ENCODE peak calls at places on chromosomes 5 and 9, in eight cellular contexts. One of them, this sample, is unnamed.

GRCh38 chr5:139696894-139697658 is 48.9 kb downstream of the CXXC5 start:
- DNase-seq in GM19239: no peak
- DNase-seq in NCI-H526 treated with DMSO at 0.1 percent for 48 hours: peak
- DNase-seq in neural progenitor cell: peak
- DNase-seq in effector memory CD8-positive, alpha-beta T cell: no peak
- DNase-seq in NCI-H446 treated with DMSO at 0.1 percent for 48 hours: peak
- DNase-seq in esophagus squamous epithelium: no peak
- DNase-seq in skeletal muscle cell: peak
- DNase-seq in this sample: no peak

GRCh38 chr5:151150484-151151262 is 6.9 kb downstream of the ANXA6 start:
- DNase-seq in GM19239: no peak
- DNase-seq in NCI-H526 treated with DMSO at 0.1 percent for 48 hours: no peak
- DNase-seq in neural progenitor cell: peak
- DNase-seq in effector memory CD8-positive, alpha-beta T cell: peak
- DNase-seq in NCI-H446 treated with DMSO at 0.1 percent for 48 hours: no peak
- DNase-seq in esophagus squamous epithelium: no peak
- DNase-seq in skeletal muscle cell: no peak
- DNase-seq in this sample: no peak

GRCh38 chr5:134509308-134510040 is 16.0 kb upstream of the JADE2 start:
- DNase-seq in GM19239: no peak
- DNase-seq in NCI-H526 treated with DMSO at 0.1 percent for 48 hours: no peak
- DNase-seq in neural progenitor cell: no peak
- DNase-seq in effector memory CD8-positive, alpha-beta T cell: no peak
- DNase-seq in NCI-H446 treated with DMSO at 0.1 percent for 48 hours: no peak
- DNase-seq in esophagus squamous epithelium: no peak
- DNase-seq in skeletal muscle cell: no peak
- DNase-seq in this sample: no peak

GRCh38 chr9:81902191-81902590 is 26.0 kb upstream of the SPATA31D4 start:
- DNase-seq in GM19239: no peak
- DNase-seq in NCI-H526 treated with DMSO at 0.1 percent for 48 hours: no peak
- DNase-seq in neural progenitor cell: no peak
- DNase-seq in effector memory CD8-positive, alpha-beta T cell: no peak
- DNase-seq in NCI-H446 treated with DMSO at 0.1 percent for 48 hours: no peak
- DNase-seq in esophagus squamous epithelium: no peak
- DNase-seq in skeletal muscle cell: no peak
- DNase-seq in this sample: no peak

GRCh38 chr9:15250013-15250412 is 57.0 kb downstream of the TTC39B start:
- DNase-seq in GM19239: no peak
- DNase-seq in NCI-H526 treated with DMSO at 0.1 percent for 48 hours: no peak
- DNase-seq in neural progenitor cell: peak
- DNase-seq in effector memory CD8-positive, alpha-beta T cell: no peak
- DNase-seq in NCI-H446 treated with DMSO at 0.1 percent for 48 hours: no peak
- DNase-seq in esophagus squamous epithelium: no peak
- DNase-seq in skeletal muscle cell: no peak
- DNase-seq in this sample: no peak

GRCh38 chr9:122845116-122845515 is 16.7 kb upstream of the PDCL start:
- DNase-seq in GM19239: no peak
- DNase-seq in NCI-H526 treated with DMSO at 0.1 percent for 48 hours: no peak
- DNase-seq in neural progenitor cell: no peak
- DNase-seq in effector memory CD8-positive, alpha-beta T cell: no peak
- DNase-seq in NCI-H446 treated with DMSO at 0.1 percent for 48 hours: no peak
- DNase-seq in esophagus squamous epithelium: no peak
- DNase-seq in skeletal muscle cell: no peak
- DNase-seq in this sample: no peak

GRCh38 chr5:3835817-3836216 is 240.2 kb downstream of the IRX1 start:
- DNase-seq in GM19239: no peak
- DNase-seq in NCI-H526 treated with DMSO at 0.1 percent for 48 hours: no peak
- DNase-seq in neural progenitor cell: no peak
- DNase-seq in effector memory CD8-positive, alpha-beta T cell: no peak
- DNase-seq in NCI-H446 treated with DMSO at 0.1 percent for 48 hours: no peak
- DNase-seq in esophagus squamous epithelium: no peak
- DNase-seq in skeletal muscle cell: no peak
- DNase-seq in this sample: no peak

GRCh38 chr5:44331471-44332079 is 57.6 kb downstream of the FGF10 start:
- DNase-seq in GM19239: no peak
- DNase-seq in NCI-H526 treated with DMSO at 0.1 percent for 48 hours: no peak
- DNase-seq in neural progenitor cell: no peak
- DNase-seq in effector memory CD8-positive, alpha-beta T cell: no peak
- DNase-seq in NCI-H446 treated with DMSO at 0.1 percent for 48 hours: no peak
- DNase-seq in esophagus squamous epithelium: no peak
- DNase-seq in skeletal muscle cell: no peak
- DNase-seq in this sample: no peak

GRCh38 chr5:157303667-157304327 is 37.9 kb downstream of the CYFIP2 start:
- DNase-seq in GM19239: no peak
- DNase-seq in NCI-H526 treated with DMSO at 0.1 percent for 48 hours: no peak
- DNase-seq in neural progenitor cell: peak
- DNase-seq in effector memory CD8-positive, alpha-beta T cell: peak
- DNase-seq in NCI-H446 treated with DMSO at 0.1 percent for 48 hours: no peak
- DNase-seq in esophagus squamous epithelium: no peak
- DNase-seq in skeletal muscle cell: no peak
- DNase-seq in this sample: no peak

GRCh38 chr9:33437898-33438297 is 9.5 kb downstream of the AQP3 start:
- DNase-seq in GM19239: no peak
- DNase-seq in NCI-H526 treated with DMSO at 0.1 percent for 48 hours: no peak
- DNase-seq in neural progenitor cell: no peak
- DNase-seq in effector memory CD8-positive, alpha-beta T cell: no peak
- DNase-seq in NCI-H446 treated with DMSO at 0.1 percent for 48 hours: no peak
- DNase-seq in esophagus squamous epithelium: no peak
- DNase-seq in skeletal muscle cell: no peak
- DNase-seq in this sample: no peak

GRCh38 chr5:135847976-135848375 is 13.5 kb downstream of the SLC25A48 start:
- DNase-seq in GM19239: no peak
- DNase-seq in NCI-H526 treated with DMSO at 0.1 percent for 48 hours: no peak
- DNase-seq in neural progenitor cell: no peak
- DNase-seq in effector memory CD8-positive, alpha-beta T cell: no peak
- DNase-seq in NCI-H446 treated with DMSO at 0.1 percent for 48 hours: no peak
- DNase-seq in esophagus squamous epithelium: no peak
- DNase-seq in skeletal muscle cell: no peak
- DNase-seq in this sample: no peak

GRCh38 chr9:136958473-136958872 is 6.4 kb downstream of the LCN12 start:
- DNase-seq in GM19239: no peak
- DNase-seq in NCI-H526 treated with DMSO at 0.1 percent for 48 hours: no peak
- DNase-seq in neural progenitor cell: no peak
- DNase-seq in effector memory CD8-positive, alpha-beta T cell: no peak
- DNase-seq in NCI-H446 treated with DMSO at 0.1 percent for 48 hours: no peak
- DNase-seq in esophagus squamous epithelium: no peak
- DNase-seq in skeletal muscle cell: no peak
- DNase-seq in this sample: no peak

GRCh38 chr5:56637321-56637920 is 177.9 kb upstream of the MAP3K1 start:
- DNase-seq in GM19239: no peak
- DNase-seq in NCI-H526 treated with DMSO at 0.1 percent for 48 hours: no peak
- DNase-seq in neural progenitor cell: no peak
- DNase-seq in effector memory CD8-positive, alpha-beta T cell: no peak
- DNase-seq in NCI-H446 treated with DMSO at 0.1 percent for 48 hours: no peak
- DNase-seq in esophagus squamous epithelium: no peak
- DNase-seq in skeletal muscle cell: no peak
- DNase-seq in this sample: no peak

GRCh38 chr5:137959488-137959887 is 70.2 kb downstream of the PKD2L2 start:
- DNase-seq in GM19239: no peak
- DNase-seq in NCI-H526 treated with DMSO at 0.1 percent for 48 hours: no peak
- DNase-seq in neural progenitor cell: no peak
- DNase-seq in effector memory CD8-positive, alpha-beta T cell: no peak
- DNase-seq in NCI-H446 treated with DMSO at 0.1 percent for 48 hours: no peak
- DNase-seq in esophagus squamous epithelium: no peak
- DNase-seq in skeletal muscle cell: no peak
- DNase-seq in this sample: no peak

GRCh38 chr9:124779368-124780059 is 2.6 kb downstream of the OLFML2A start:
- DNase-seq in GM19239: no peak
- DNase-seq in NCI-H526 treated with DMSO at 0.1 percent for 48 hours: no peak
- DNase-seq in neural progenitor cell: peak
- DNase-seq in effector memory CD8-positive, alpha-beta T cell: no peak
- DNase-seq in NCI-H446 treated with DMSO at 0.1 percent for 48 hours: no peak
- DNase-seq in esophagus squamous epithelium: no peak
- DNase-seq in skeletal muscle cell: peak
- DNase-seq in this sample: no peak

GRCh38 chr5:59528226-59528862 is 365.2 kb downstream of the PDE4D start:
- DNase-seq in GM19239: no peak
- DNase-seq in NCI-H526 treated with DMSO at 0.1 percent for 48 hours: no peak
- DNase-seq in neural progenitor cell: peak
- DNase-seq in effector memory CD8-positive, alpha-beta T cell: no peak
- DNase-seq in NCI-H446 treated with DMSO at 0.1 percent for 48 hours: no peak
- DNase-seq in esophagus squamous epithelium: no peak
- DNase-seq in skeletal muscle cell: no peak
- DNase-seq in this sample: no peak

GRCh38 chr5:81207009-81207408 is 26.1 kb upstream of the CKMT2 start:
- DNase-seq in GM19239: no peak
- DNase-seq in NCI-H526 treated with DMSO at 0.1 percent for 48 hours: no peak
- DNase-seq in neural progenitor cell: peak
- DNase-seq in effector memory CD8-positive, alpha-beta T cell: no peak
- DNase-seq in NCI-H446 treated with DMSO at 0.1 percent for 48 hours: no peak
- DNase-seq in esophagus squamous epithelium: no peak
- DNase-seq in skeletal muscle cell: no peak
- DNase-seq in this sample: no peak

GRCh38 chr5:61808091-61808490 is 476.0 kb downstream of the ZSWIM6 start:
- DNase-seq in GM19239: no peak
- DNase-seq in NCI-H526 treated with DMSO at 0.1 percent for 48 hours: no peak
- DNase-seq in neural progenitor cell: no peak
- DNase-seq in effector memory CD8-positive, alpha-beta T cell: no peak
- DNase-seq in NCI-H446 treated with DMSO at 0.1 percent for 48 hours: no peak
- DNase-seq in esophagus squamous epithelium: no peak
- DNase-seq in skeletal muscle cell: no peak
- DNase-seq in this sample: no peak

GRCh38 chr5:77775773-77776605 is at the start of gene TBCA:
- DNase-seq in GM19239: peak
- DNase-seq in NCI-H526 treated with DMSO at 0.1 percent for 48 hours: peak
- DNase-seq in neural progenitor cell: peak
- DNase-seq in effector memory CD8-positive, alpha-beta T cell: peak
- DNase-seq in NCI-H446 treated with DMSO at 0.1 percent for 48 hours: peak
- DNase-seq in esophagus squamous epithelium: peak
- DNase-seq in skeletal muscle cell: peak
- DNase-seq in this sample: peak

GRCh38 chr9:23841304-23841703 is 15.3 kb upstream of the ELAVL2 start:
- DNase-seq in GM19239: no peak
- DNase-seq in NCI-H526 treated with DMSO at 0.1 percent for 48 hours: no peak
- DNase-seq in neural progenitor cell: no peak
- DNase-seq in effector memory CD8-positive, alpha-beta T cell: no peak
- DNase-seq in NCI-H446 treated with DMSO at 0.1 percent for 48 hours: no peak
- DNase-seq in esophagus squamous epithelium: no peak
- DNase-seq in skeletal muscle cell: no peak
- DNase-seq in this sample: no peak

GRCh38 chr9:116494815-116495634 is 192.1 kb upstream of the TRIM32 start:
- DNase-seq in GM19239: no peak
- DNase-seq in NCI-H526 treated with DMSO at 0.1 percent for 48 hours: no peak
- DNase-seq in neural progenitor cell: peak
- DNase-seq in effector memory CD8-positive, alpha-beta T cell: no peak
- DNase-seq in NCI-H446 treated with DMSO at 0.1 percent for 48 hours: no peak
- DNase-seq in esophagus squamous epithelium: no peak
- DNase-seq in skeletal muscle cell: no peak
- DNase-seq in this sample: no peak

GRCh38 chr5:59584858-59585846 is 308.4 kb downstream of the PDE4D start:
- DNase-seq in GM19239: no peak
- DNase-seq in NCI-H526 treated with DMSO at 0.1 percent for 48 hours: no peak
- DNase-seq in neural progenitor cell: no peak
- DNase-seq in effector memory CD8-positive, alpha-beta T cell: no peak
- DNase-seq in NCI-H446 treated with DMSO at 0.1 percent for 48 hours: no peak
- DNase-seq in esophagus squamous epithelium: no peak
- DNase-seq in skeletal muscle cell: no peak
- DNase-seq in this sample: no peak

GRCh38 chr5:144370273-144370672 is 199.6 kb downstream of the KCTD16 start:
- DNase-seq in GM19239: no peak
- DNase-seq in NCI-H526 treated with DMSO at 0.1 percent for 48 hours: no peak
- DNase-seq in neural progenitor cell: no peak
- DNase-seq in effector memory CD8-positive, alpha-beta T cell: no peak
- DNase-seq in NCI-H446 treated with DMSO at 0.1 percent for 48 hours: no peak
- DNase-seq in esophagus squamous epithelium: no peak
- DNase-seq in skeletal muscle cell: no peak
- DNase-seq in this sample: no peak

GRCh38 chr5:5209101-5209500 is 69.0 kb downstream of the ADAMTS16 start:
- DNase-seq in GM19239: no peak
- DNase-seq in NCI-H526 treated with DMSO at 0.1 percent for 48 hours: no peak
- DNase-seq in neural progenitor cell: no peak
- DNase-seq in effector memory CD8-positive, alpha-beta T cell: no peak
- DNase-seq in NCI-H446 treated with DMSO at 0.1 percent for 48 hours: no peak
- DNase-seq in esophagus squamous epithelium: no peak
- DNase-seq in skeletal muscle cell: no peak
- DNase-seq in this sample: no peak

GRCh38 chr5:88555658-88556057 is 287.0 kb upstream of the TMEM161B start:
- DNase-seq in GM19239: no peak
- DNase-seq in NCI-H526 treated with DMSO at 0.1 percent for 48 hours: peak
- DNase-seq in neural progenitor cell: peak
- DNase-seq in effector memory CD8-positive, alpha-beta T cell: no peak
- DNase-seq in NCI-H446 treated with DMSO at 0.1 percent for 48 hours: peak
- DNase-seq in esophagus squamous epithelium: no peak
- DNase-seq in skeletal muscle cell: no peak
- DNase-seq in this sample: no peak

GRCh38 chr9:137451976-137452760 is 7.0 kb downstream of the NSMF start:
- DNase-seq in GM19239: no peak
- DNase-seq in NCI-H526 treated with DMSO at 0.1 percent for 48 hours: no peak
- DNase-seq in neural progenitor cell: no peak
- DNase-seq in effector memory CD8-positive, alpha-beta T cell: no peak
- DNase-seq in NCI-H446 treated with DMSO at 0.1 percent for 48 hours: no peak
- DNase-seq in esophagus squamous epithelium: no peak
- DNase-seq in skeletal muscle cell: no peak
- DNase-seq in this sample: no peak

GRCh38 chr5:173498286-173498685 is 118.2 kb downstream of the BOD1 start:
- DNase-seq in GM19239: no peak
- DNase-seq in NCI-H526 treated with DMSO at 0.1 percent for 48 hours: no peak
- DNase-seq in neural progenitor cell: no peak
- DNase-seq in effector memory CD8-positive, alpha-beta T cell: no peak
- DNase-seq in NCI-H446 treated with DMSO at 0.1 percent for 48 hours: no peak
- DNase-seq in esophagus squamous epithelium: no peak
- DNase-seq in skeletal muscle cell: peak
- DNase-seq in this sample: no peak

GRCh38 chr9:138063033-138063432 is 185.5 kb downstream of the CACNA1B start:
- DNase-seq in GM19239: no peak
- DNase-seq in NCI-H526 treated with DMSO at 0.1 percent for 48 hours: no peak
- DNase-seq in neural progenitor cell: no peak
- DNase-seq in effector memory CD8-positive, alpha-beta T cell: no peak
- DNase-seq in NCI-H446 treated with DMSO at 0.1 percent for 48 hours: no peak
- DNase-seq in esophagus squamous epithelium: no peak
- DNase-seq in skeletal muscle cell: no peak
- DNase-seq in this sample: no peak

GRCh38 chr9:27198175-27198574 is 89.2 kb downstream of the TEK start:
- DNase-seq in GM19239: no peak
- DNase-seq in NCI-H526 treated with DMSO at 0.1 percent for 48 hours: no peak
- DNase-seq in neural progenitor cell: peak
- DNase-seq in effector memory CD8-positive, alpha-beta T cell: no peak
- DNase-seq in NCI-H446 treated with DMSO at 0.1 percent for 48 hours: no peak
- DNase-seq in esophagus squamous epithelium: no peak
- DNase-seq in skeletal muscle cell: peak
- DNase-seq in this sample: no peak

GRCh38 chr9:133532937-133533668 is 1.4 kb upstream of the ADAMTSL2 start:
- DNase-seq in GM19239: peak
- DNase-seq in NCI-H526 treated with DMSO at 0.1 percent for 48 hours: peak
- DNase-seq in neural progenitor cell: peak
- DNase-seq in effector memory CD8-positive, alpha-beta T cell: peak
- DNase-seq in NCI-H446 treated with DMSO at 0.1 percent for 48 hours: no peak
- DNase-seq in esophagus squamous epithelium: no peak
- DNase-seq in skeletal muscle cell: no peak
- DNase-seq in this sample: peak

GRCh38 chr5:91025449-91025848 is 357.7 kb downstream of the ARRDC3 start:
- DNase-seq in GM19239: no peak
- DNase-seq in NCI-H526 treated with DMSO at 0.1 percent for 48 hours: no peak
- DNase-seq in neural progenitor cell: no peak
- DNase-seq in effector memory CD8-positive, alpha-beta T cell: no peak
- DNase-seq in NCI-H446 treated with DMSO at 0.1 percent for 48 hours: no peak
- DNase-seq in esophagus squamous epithelium: no peak
- DNase-seq in skeletal muscle cell: no peak
- DNase-seq in this sample: no peak

GRCh38 chr5:74294231-74294705 is 346.3 kb downstream of the ENC1 start:
- DNase-seq in GM19239: peak
- DNase-seq in NCI-H526 treated with DMSO at 0.1 percent for 48 hours: no peak
- DNase-seq in neural progenitor cell: no peak
- DNase-seq in effector memory CD8-positive, alpha-beta T cell: no peak
- DNase-seq in NCI-H446 treated with DMSO at 0.1 percent for 48 hours: peak
- DNase-seq in esophagus squamous epithelium: no peak
- DNase-seq in skeletal muscle cell: no peak
- DNase-seq in this sample: no peak

GRCh38 chr5:107781451-107781850 is 110.7 kb upstream of the EFNA5 start:
- DNase-seq in GM19239: no peak
- DNase-seq in NCI-H526 treated with DMSO at 0.1 percent for 48 hours: no peak
- DNase-seq in neural progenitor cell: no peak
- DNase-seq in effector memory CD8-positive, alpha-beta T cell: no peak
- DNase-seq in NCI-H446 treated with DMSO at 0.1 percent for 48 hours: peak
- DNase-seq in esophagus squamous epithelium: no peak
- DNase-seq in skeletal muscle cell: no peak
- DNase-seq in this sample: no peak

GRCh38 chr9:22535780-22536179 is 89.2 kb downstream of the DMRTA1 start:
- DNase-seq in GM19239: no peak
- DNase-seq in NCI-H526 treated with DMSO at 0.1 percent for 48 hours: no peak
- DNase-seq in neural progenitor cell: no peak
- DNase-seq in effector memory CD8-positive, alpha-beta T cell: no peak
- DNase-seq in NCI-H446 treated with DMSO at 0.1 percent for 48 hours: no peak
- DNase-seq in esophagus squamous epithelium: no peak
- DNase-seq in skeletal muscle cell: no peak
- DNase-seq in this sample: no peak